ENCODE peak calls at places on chromosomes 11 and 22, in six cellular contexts. U is GM12891, Y is EL, J is NCI-H2107, Z is left ventricle myocardium superior, D is germinal center. T is an unnamed sample.

GRCh38 chr11:34075178-34075820 is 23.8 kb downstream of the CAPRIN1 start:
- DNase-seq in Z (no peak), D (no peak), Y (peak; percentile 85), J (no peak), U (no peak), T (no peak)

GRCh38 chr22:17742528-17742902 is 31.8 kb downstream of the BID start:
- DNase-seq in U (peak; percentile 97), J (peak; percentile 37), Z (peak; percentile 69), Y (peak; percentile 60), D (peak; percentile 87), T (peak; percentile 92)

GRCh38 chr11:102226702-102227101 is 90.6 kb upstream of the BIRC3 start:
- DNase-seq in J (no peak), Y (peak; percentile 80), Z (no peak), D (no peak), U (no peak), T (no peak)

GRCh38 chr22:20230777-20231420 is 37.2 kb downstream of the RTN4R start:
- DNase-seq in J (no peak), U (no peak), D (no peak), Z (no peak), Y (no peak), T (no peak)

GRCh38 chr11:35352107-35352888 is 67.1 kb downstream of the SLC1A2 start:
- DNase-seq in D (no peak), J (no peak), Z (peak; percentile 59), Y (peak; percentile 48), U (no peak), T (no peak)

GRCh38 chr11:10303558-10304363 is 1.1 kb upstream of the ADM start:
- DNase-seq in Z (peak; percentile 47), J (no peak), Y (peak; percentile 90), U (no peak), D (peak; percentile 44), T (peak; percentile 40)

GRCh38 chr11:107598225-107599139 is 7.5 kb downstream of the ELMOD1 start:
- DNase-seq in U (no peak), Z (no peak), J (no peak), D (peak; percentile 16), Y (peak; percentile 13), T (peak; percentile 26)

GRCh38 chr11:31643831-31644230 is 134.3 kb downstream of the ELP4 start:
- DNase-seq in Y (peak; percentile 68), J (no peak), Z (no peak), D (no peak), U (no peak), T (no peak)

GRCh38 chr11:100930185-100930778 is 199.3 kb downstream of the PGR start:
- DNase-seq in D (peak; percentile 4), U (no peak), J (no peak), Z (no peak), Y (peak; percentile 72), T (peak; percentile 7)

GRCh38 chr11:35340101-35340500 is 79.3 kb downstream of the SLC1A2 start:
- DNase-seq in Z (peak; percentile 30), U (no peak), Y (no peak), J (no peak), D (no peak), T (no peak)

GRCh38 chr11:126575849-126576248 is 220.4 kb downstream of the ST3GAL4 start:
- DNase-seq in J (no peak), Y (no peak), Z (no peak), U (no peak), D (no peak), T (no peak)

GRCh38 chr11:64894070-64894811 is 15.8 kb upstream of the EHD1 start:
- DNase-seq in U (peak; percentile 98), Y (peak; percentile 67), J (peak; percentile 63), Z (peak; percentile 95), D (peak; percentile 89), T (peak; percentile 91)

GRCh38 chr11:120208777-120209176 is 2.1 kb upstream of the OAF start:
- DNase-seq in U (no peak), D (no peak), J (no peak), Y (peak; percentile 83), Z (peak; percentile 46), T (no peak)

GRCh38 chr11:108733479-108734116 is 68.7 kb downstream of the DDX10 start:
- DNase-seq in D (no peak), Z (no peak), J (no peak), Y (peak; percentile 77), U (peak; percentile 5), T (peak; percentile 40)

GRCh38 chr11:104078250-104078649 is 41.8 kb downstream of the DDI1 start:
- DNase-seq in U (no peak), D (no peak), Y (no peak), J (no peak), Z (no peak), T (no peak)

GRCh38 chr11:67271548-67272284 is 5.4 kb downstream of the GRK2 start:
- DNase-seq in D (peak; percentile 56), J (peak; percentile 76), U (no peak), Y (no peak), Z (peak; percentile 46), T (no peak)

GRCh38 chr11:120441592-120441991 is 70.0 kb upstream of the GRIK4 start:
- DNase-seq in U (no peak), J (no peak), Z (no peak), Y (no peak), D (no peak), T (no peak)

GRCh38 chr11:114026355-114026754 is 33.2 kb upstream of the ZBTB16 start:
- DNase-seq in Y (no peak), D (no peak), U (no peak), J (no peak), Z (no peak), T (no peak)

GRCh38 chr11:75325713-75326438 is 25.6 kb downstream of the ARRB1 start:
- DNase-seq in Z (peak; percentile 80), J (no peak), D (no peak), U (no peak), Y (peak; percentile 90), T (no peak)

GRCh38 chr22:27801616-27802388 is at the start of gene MN1:
- DNase-seq in D (peak; percentile 21), Z (peak; percentile 78), U (peak; percentile 45), J (no peak), Y (peak; percentile 44), T (no peak)

GRCh38 chr22:38247713-38248112 is 25.1 kb downstream of the TMEM184B start:
- DNase-seq in J (no peak), Y (no peak), D (no peak), Z (no peak), U (no peak), T (no peak)

GRCh38 chr11:68212421-68213134 is 518 bp downstream of the KMT5B start:
- DNase-seq in U (peak; percentile 74), J (no peak), Z (peak; percentile 82), Y (peak; percentile 80), D (peak; percentile 75), T (peak; percentile 87)

GRCh38 chr11:44301856-44302231 is 8.1 kb downstream of the ALX4 start:
- DNase-seq in Z (no peak), Y (peak; percentile 84), U (no peak), J (no peak), D (no peak), T (no peak)

GRCh38 chr11:8545698-8546366 is 48.2 kb downstream of the STK33 start:
- DNase-seq in Y (no peak), Z (no peak), J (no peak), D (no peak), U (no peak), T (no peak)

GRCh38 chr11:134504146-134504905 is 92.3 kb upstream of the B3GAT1 start:
- DNase-seq in Y (no peak), D (no peak), J (no peak), Z (no peak), U (no peak), T (no peak)

GRCh38 chr11:13207665-13208594 is 69.7 kb upstream of the BMAL1 start:
- DNase-seq in Z (peak; percentile 35), D (no peak), Y (peak; percentile 76), U (no peak), J (no peak), T (no peak)

GRCh38 chr11:65932558-65932919 is 12.7 kb upstream of the TSGA10IP start:
- DNase-seq in U (no peak), Z (no peak), D (no peak), J (no peak), Y (peak; percentile 53), T (no peak)

GRCh38 chr22:46336119-46337078 is 885 bp downstream of the TRMU start:
- DNase-seq in U (no peak), Y (peak; percentile 29), Z (peak; percentile 55), J (no peak), D (no peak), T (no peak)

GRCh38 chr22:39556970-39557811 is 13.4 kb upstream of the CACNA1I start:
- DNase-seq in Z (no peak), Y (no peak), U (no peak), J (no peak), D (no peak), T (no peak)

GRCh38 chr11:99351620-99352019 is 330.9 kb downstream of the CNTN5 start:
- DNase-seq in U (no peak), Y (no peak), D (no peak), J (no peak), Z (no peak), T (no peak)

GRCh38 chr22:32401486-32401885 is 10.6 kb downstream of the RTCB start:
- DNase-seq in D (no peak), U (no peak), J (no peak), Z (no peak), Y (no peak), T (no peak)

GRCh38 chr11:77065878-77066228 is 918 bp upstream of the CAPN5 start:
- DNase-seq in D (peak; percentile 23), Y (peak; percentile 49), U (no peak), Z (peak; percentile 66), J (no peak), T (no peak)

GRCh38 chr22:26276530-26277200 is 107.4 kb downstream of the SEZ6L start:
- DNase-seq in Y (no peak), Z (no peak), J (no peak), D (no peak), U (no peak), T (no peak)

GRCh38 chr22:30027791-30028190 is 52.5 kb upstream of the HORMAD2 start:
- DNase-seq in Y (no peak), U (no peak), D (no peak), J (no peak), Z (no peak), T (no peak)

GRCh38 chr11:118170231-118170630 is 6.2 kb downstream of the SCN2B start:
- DNase-seq in J (no peak), Z (no peak), Y (no peak), U (no peak), D (no peak), T (no peak)

GRCh38 chr11:106391771-106392412 is 314.4 kb downstream of the AASDHPPT start:
- DNase-seq in Y (peak; percentile 73), J (no peak), D (no peak), U (no peak), Z (no peak), T (no peak)